ENCODE peak calls at places on chromosomes 6 and 20, in ten cellular contexts. H, T, C, R, B, P, J, I, X and Y are unnamed samples.

GRCh38 chr20:1321654-1321939 is 7.3 kb downstream of the SDCBP2 start:
- DNase-seq in X (no peak), J (no peak), I (no peak), T (no peak), B (no peak), P (no peak), R (no peak), H (no peak), C (no peak), Y (no peak)

GRCh38 chr6:118401325-118401998 is 146.6 kb upstream of the PLN start:
- DNase-seq in J (no peak), C (no peak), B (no peak), R (no peak), H (no peak), X (no peak), P (no peak), T (no peak), I (no peak), Y (no peak)

GRCh38 chr6:18861182-18861581 is 474.0 kb downstream of the RNF144B start:
- DNase-seq in I (no peak), R (no peak), P (no peak), X (no peak), J (no peak), C (no peak), H (no peak), B (no peak), T (no peak), Y (no peak)

GRCh38 chr6:3693879-3694278 is 57.6 kb downstream of the PXDC1 start:
- DNase-seq in T (no peak), J (no peak), C (no peak), P (no peak), H (peak; percentile 25), R (no peak), B (no peak), I (no peak), X (no peak), Y (no peak)

GRCh38 chr6:119484598-119484997 is 135.0 kb upstream of the MAN1A1 start:
- DNase-seq in B (no peak), P (no peak), I (peak; percentile 94), X (no peak), C (no peak), J (no peak), R (peak; percentile 57), H (peak; percentile 86), T (peak; percentile 90), Y (no peak)

GRCh38 chr6:93825950-93826349 is 406.6 kb upstream of the EPHA7 start:
- DNase-seq in X (no peak), B (no peak), C (no peak), P (no peak), J (no peak), H (no peak), R (no peak), T (no peak), I (no peak), Y (no peak)

GRCh38 chr6:119535332-119535731 is 185.8 kb upstream of the MAN1A1 start:
- DNase-seq in R (no peak), B (no peak), T (no peak), C (no peak), J (no peak), X (no peak), I (no peak), P (no peak), H (no peak), Y (no peak)

GRCh38 chr6:43335469-43335868 is 26.8 kb upstream of the CRIP3 start:
- DNase-seq in P (no peak), B (no peak), R (no peak), J (no peak), I (no peak), H (no peak), T (no peak), C (no peak), X (no peak), Y (no peak)

GRCh38 chr20:14948416-14948815 is 611.0 kb upstream of the FLRT3 start:
- DNase-seq in H (no peak), R (no peak), X (no peak), I (no peak), J (no peak), T (no peak), B (no peak), C (no peak), P (no peak), Y (no peak)

GRCh38 chr6:48568856-48569255 is 457.9 kb upstream of the PTCHD4 start:
- DNase-seq in H (no peak), C (no peak), P (no peak), R (no peak), J (no peak), I (peak; percentile 1), X (no peak), B (no peak), T (peak; percentile 1), Y (no peak)

GRCh38 chr6:42402184-42402583 is 49.5 kb downstream of the TRERF1 start:
- DNase-seq in H (peak; percentile 32), J (no peak), C (peak; percentile 70), I (peak; percentile 66), T (peak; percentile 27), P (no peak), B (no peak), X (no peak), R (no peak), Y (no peak)

GRCh38 chr6:70210462-70210861 is 92.4 kb downstream of the COL9A1 start:
- DNase-seq in R (no peak), X (no peak), T (peak; percentile 2), J (no peak), H (peak; percentile 6), C (no peak), P (no peak), B (no peak), I (no peak), Y (no peak)
- TF ChIP-seq CTCF in R (peak; percentile 35), X (peak; percentile 37), T (peak; percentile 22), J (peak; percentile 60), H (peak; percentile 15), C (peak; percentile 48), P (no peak), B (no peak), I (no peak), Y (no peak)

DNA sequence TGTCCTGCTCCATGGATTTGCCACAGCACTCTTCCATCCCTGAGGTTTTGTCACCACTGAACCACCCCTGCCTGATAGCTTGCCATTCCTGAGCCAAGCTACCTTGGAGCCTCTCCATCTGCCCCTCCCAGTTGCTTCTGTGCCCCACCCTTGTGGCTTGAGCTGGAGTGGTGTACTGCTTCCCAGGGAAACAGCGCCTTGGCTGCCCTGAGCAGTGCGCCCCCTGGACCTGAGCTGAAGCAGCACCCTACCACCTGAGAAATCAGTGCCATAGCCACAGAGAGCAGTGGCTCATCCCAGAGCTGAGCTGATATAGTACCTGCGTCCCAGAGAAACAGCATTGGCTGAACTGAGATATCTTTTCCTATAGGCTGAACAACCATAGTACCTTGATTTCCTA is 40.3 kb downstream of the IL22RA2 start:
- DNase-seq in X (no peak), J (no peak), B (no peak), C (no peak), P (no peak), I (no peak), R (no peak), H (no peak), T (no peak), Y (no peak)
- TF ChIP-seq CTCF in X (no peak), J (no peak), B (no peak), C (no peak), P (no peak), I (no peak), R (no peak), H (no peak), T (no peak), Y (no peak)

DNA sequence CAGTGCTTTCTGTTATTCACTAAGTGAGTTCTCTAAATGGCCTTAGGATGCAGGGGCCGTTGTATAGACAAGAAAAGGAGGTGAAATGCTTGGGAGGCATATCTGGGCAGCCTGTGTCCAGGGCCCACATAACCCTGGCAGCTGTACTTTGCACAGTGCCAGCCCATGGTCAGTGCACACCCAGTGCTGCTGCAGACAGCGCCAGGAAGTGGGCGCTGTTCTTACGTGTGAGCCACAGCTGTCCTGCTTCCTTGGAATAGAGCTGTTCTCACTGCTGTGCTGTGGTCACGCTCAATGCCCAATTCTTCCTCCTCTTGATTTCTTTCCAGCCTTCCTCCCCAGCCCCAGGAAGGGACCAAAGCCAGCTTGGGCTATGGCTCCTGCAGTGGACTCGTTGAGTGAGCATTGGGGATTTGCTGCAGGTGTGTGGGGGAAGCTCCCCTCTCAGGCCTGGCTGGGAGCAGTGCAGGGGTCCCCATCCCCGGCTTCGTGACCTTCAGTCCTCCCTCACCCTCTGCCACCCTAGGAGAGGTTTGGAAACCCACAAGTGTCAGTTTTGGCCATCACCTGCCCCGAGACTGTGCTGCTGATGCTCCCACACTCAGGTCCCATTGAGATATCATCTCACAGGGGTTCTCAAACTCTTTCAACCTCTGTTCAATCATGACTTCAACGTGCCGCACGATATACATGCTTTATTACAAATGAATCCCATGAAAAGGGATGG is 246.8 kb upstream of the EXOC2 start:
- DNase-seq in C (no peak), H (no peak), X (no peak), T (no peak), I (no peak), J (no peak), B (no peak), P (no peak), R (no peak), Y (no peak)
- TF ChIP-seq CTCF in C (no peak), H (no peak), X (no peak), T (no peak), I (no peak), J (no peak), B (no peak), P (no peak), R (no peak), Y (no peak)

GRCh38 chr6:1334725-1335124 is 22.8 kb downstream of the FOXQ1 start:
- DNase-seq in I (no peak), H (no peak), X (no peak), B (no peak), T (no peak), C (no peak), P (no peak), R (no peak), J (no peak), Y (no peak)

GRCh38 chr6:1337791-1338190 is 25.9 kb downstream of the FOXQ1 start:
- DNase-seq in P (no peak), B (no peak), J (no peak), H (peak; percentile 59), R (no peak), I (peak; percentile 82), C (no peak), X (no peak), T (peak; percentile 78), Y (no peak)

GRCh38 chr6:1335367-1336037 is 23.6 kb downstream of the FOXQ1 start:
- DNase-seq in I (peak; percentile 95), R (no peak), X (no peak), B (no peak), T (peak; percentile 87), C (no peak), J (no peak), H (peak; percentile 95), P (no peak), Y (peak; percentile 23)

DNA sequence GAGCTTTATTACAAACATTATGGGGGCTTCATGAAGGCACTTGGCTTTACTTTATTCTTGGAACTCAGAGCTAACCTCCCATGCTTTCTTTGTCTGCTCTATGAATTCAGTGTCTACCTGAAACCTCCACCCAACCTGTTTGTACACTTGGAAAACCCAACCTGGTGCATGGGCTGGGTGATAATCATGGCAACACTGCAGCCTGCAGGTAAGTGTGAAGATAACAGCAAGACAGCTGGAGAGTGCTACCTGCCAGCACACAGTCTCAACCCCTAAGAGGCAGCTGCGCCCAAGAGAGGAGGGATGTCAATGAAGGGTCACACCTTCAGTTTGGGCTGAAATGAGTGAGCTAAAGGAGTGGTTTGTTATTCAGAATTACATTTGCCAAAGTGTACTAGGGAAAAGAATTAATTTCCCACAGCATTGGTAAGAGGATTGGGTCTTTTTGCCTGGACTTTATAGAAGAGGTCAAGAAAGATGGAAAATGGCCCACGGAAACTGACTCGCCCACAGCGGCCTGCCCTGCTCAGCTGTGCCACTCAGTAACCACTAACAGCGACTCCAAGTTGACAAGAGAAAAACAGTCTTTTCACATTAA is 24.4 kb downstream of the FOXQ1 start:
- DNase-seq in C (no peak), I (peak; percentile 39), J (peak; percentile 55), R (no peak), T (no peak), B (no peak), H (peak; percentile 18), X (no peak), P (peak; percentile 56), Y (peak; percentile 22)
- TF ChIP-seq CTCF in C (no peak), I (peak; percentile 19), J (peak; percentile 72), R (peak; percentile 14), T (peak; percentile 16), B (no peak), H (peak; percentile 6), X (no peak), P (peak; percentile 78), Y (peak; percentile 29)